ENCODE peak calls at places on chromosomes 5 and 9, in six cellular contexts. L, H, A, S, I and W are unnamed samples.

GRCh38 chr5:59760798-59761348 is 132.7 kb downstream of the PDE4D start:
- DNase-seq in I (no peak), A (no peak), H (no peak), S (peak), L (no peak), W (no peak)

GRCh38 chr5:90386099-90386710 is 23.4 kb downstream of the CETN3 start:
- DNase-seq in I (no peak), S (peak), A (no peak), L (no peak), H (no peak), W (no peak)

GRCh38 chr5:149386166-149386565 is 7.1 kb upstream of the IL17B start:
- DNase-seq in A (no peak), L (peak), I (no peak), H (no peak), S (no peak), W (no peak)

GRCh38 chr5:145568581-145568980 is 266.6 kb downstream of the PRELID2 start:
- DNase-seq in S (peak), L (no peak), H (no peak), A (no peak), I (no peak), W (no peak)

GRCh38 chr5:140391312-140391711 is 10.3 kb upstream of the ANKHD1 start:
- DNase-seq in H (no peak), A (no peak), I (no peak), L (no peak), S (no peak), W (no peak)

GRCh38 chr5:74801197-74801596 is 34.1 kb downstream of the NSA2 start:
- DNase-seq in A (no peak), H (no peak), L (no peak), I (no peak), S (no peak), W (no peak)

GRCh38 chr5:67992919-67993318 is 222.6 kb upstream of the PIK3R1 start:
- DNase-seq in L (no peak), I (no peak), H (no peak), S (peak), A (no peak), W (no peak)

GRCh38 chr5:78757269-78758053 is 108.9 kb upstream of the LHFPL2 start:
- DNase-seq in L (no peak), A (peak), S (peak), I (no peak), H (no peak), W (no peak)

GRCh38 chr5:158056426-158056825 is 197.5 kb upstream of the CLINT1 start:
- DNase-seq in I (no peak), A (no peak), S (no peak), L (no peak), H (no peak), W (no peak)

GRCh38 chr9:110189001-110189400 is 19.0 kb downstream of the C9orf152 start:
- DNase-seq in A (peak), H (no peak), S (no peak), I (no peak), L (peak), W (no peak)

GRCh38 chr5:77076961-77077820 is 9.9 kb downstream of the ZBED3 start:
- DNase-seq in S (peak), H (peak), A (peak), I (peak), L (peak), W (peak)

GRCh38 chr5:173598686-173599085 is 17.8 kb downstream of the BOD1 start:
- DNase-seq in S (no peak), A (no peak), L (no peak), I (no peak), H (no peak), W (no peak)

GRCh38 chr5:90379652-90380051 is 29.9 kb downstream of the CETN3 start:
- DNase-seq in I (no peak), A (no peak), S (no peak), H (no peak), L (no peak), W (no peak)

GRCh38 chr5:146301666-146302065 is 37.0 kb upstream of the POU4F3 start:
- DNase-seq in L (no peak), A (no peak), S (no peak), I (no peak), H (no peak), W (no peak)

GRCh38 chr9:36144322-36145206 is 8.0 kb downstream of the GLIPR2 start:
- DNase-seq in L (no peak), S (no peak), H (no peak), I (no peak), A (no peak), W (peak)

GRCh38 chr5:56641635-56642255 is 173.6 kb upstream of the MAP3K1 start:
- DNase-seq in I (no peak), S (no peak), A (no peak), H (no peak), L (no peak), W (no peak)

GRCh38 chr5:95669540-95669939 is 13.3 kb downstream of the SPATA9 start:
- DNase-seq in H (no peak), L (peak), S (peak), A (peak), I (no peak), W (no peak)

GRCh38 chr5:179254638-179255271 is 90.5 kb downstream of the ADAMTS2 start:
- DNase-seq in S (no peak), H (no peak), L (no peak), I (no peak), A (no peak), W (no peak)

GRCh38 chr5:132260051-132260450 is 2.6 kb downstream of the PDLIM4 start:
- DNase-seq in I (no peak), S (peak), H (no peak), A (no peak), L (no peak), W (peak)

GRCh38 chr5:178551059-178551458 is 39.1 kb downstream of the COL23A1 start:
- DNase-seq in S (peak), H (no peak), I (no peak), A (no peak), L (no peak), W (no peak)

DNA sequence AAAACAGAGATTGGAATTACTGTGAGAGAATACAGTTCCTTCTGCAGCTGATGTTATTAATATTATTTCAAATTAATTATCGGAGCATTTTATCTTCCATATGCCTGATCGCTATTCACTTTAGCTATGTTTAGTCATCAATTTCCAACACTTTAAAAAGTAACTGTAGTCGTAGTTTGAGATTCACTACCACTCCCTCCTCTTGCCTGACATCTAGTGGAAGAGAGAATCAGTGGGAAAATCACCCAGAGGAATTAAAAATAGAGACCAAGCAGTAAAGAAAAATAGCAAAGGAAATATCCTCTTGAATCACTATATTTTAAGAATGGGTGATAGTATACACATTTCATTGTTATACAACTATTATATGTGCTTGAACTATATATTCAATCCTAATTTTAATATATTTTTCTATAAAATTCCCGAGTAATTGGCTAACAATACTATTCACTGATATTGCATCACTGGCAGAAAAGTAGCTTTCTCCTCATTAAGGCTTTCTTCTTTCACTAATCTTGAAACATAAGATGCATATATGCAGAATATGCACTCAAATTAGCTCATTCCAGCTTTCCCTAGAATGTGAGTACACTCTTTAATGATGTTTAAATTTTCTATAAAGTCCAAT is 708.7 kb downstream of the CDH9 start:
- DNase-seq in A (no peak), L (no peak), I (no peak), H (no peak), S (peak), W (no peak)
- TF ChIP-seq CTCF in A (peak), L (no peak), I (peak), H (peak), S (peak), W (no peak)

GRCh38 chr9:91004992-91005391 is 203.4 kb downstream of the SYK start:
- DNase-seq in L (no peak), A (no peak), S (no peak), I (no peak), H (no peak), W (no peak)
- TF ChIP-seq CTCF in L (no peak), A (no peak), S (no peak), I (no peak), H (no peak), W (no peak)

GRCh38 chr5:114412509-114413171 is 50.8 kb downstream of the KCNN2 start:
- DNase-seq in I (no peak), L (no peak), A (no peak), H (no peak), S (peak), W (no peak)

GRCh38 chr5:114419941-114420340 is 58.1 kb downstream of the KCNN2 start:
- DNase-seq in I (no peak), H (no peak), A (no peak), S (peak), L (no peak), W (no peak)

GRCh38 chr5:114417519-114417918 is 55.6 kb downstream of the KCNN2 start:
- DNase-seq in H (no peak), S (no peak), I (no peak), A (no peak), L (no peak), W (no peak)

GRCh38 chr5:114418546-114419388 is 56.9 kb downstream of the KCNN2 start:
- DNase-seq in L (no peak), A (no peak), I (no peak), H (no peak), S (no peak), W (peak)

GRCh38 chr5:114416254-114416653 is 54.4 kb downstream of the KCNN2 start:
- DNase-seq in A (no peak), H (no peak), I (no peak), L (no peak), S (no peak), W (no peak)
- TF ChIP-seq CTCF in A (no peak), H (no peak), I (no peak), L (no peak), S (no peak), W (no peak)

GRCh38 chr9:68416891-68417570 is 60.6 kb downstream of the PGM5 start:
- DNase-seq in A (no peak), H (no peak), L (no peak), S (no peak), I (no peak), W (peak)
- TF ChIP-seq CTCF in A (peak), H (no peak), L (no peak), S (no peak), I (peak), W (no peak)